ENCODE peak calls at places on chromosomes 6 and 20, in ten cellular contexts. Y, L, F, W, P, V, C, J, O and Z are unnamed samples.

GRCh38 chr6:139037490-139037889 is 8.9 kb downstream of the ABRACL start:
- DNase-seq in Y (peak), L (peak), F (no peak), W (no peak), P (no peak), V (no peak), C (peak), J (peak), O (no peak), Z (peak)

GRCh38 chr6:168132531-168133184 is 53.6 kb upstream of the FRMD1 start:
- DNase-seq in Y (peak), L (peak), F (peak), W (no peak), P (no peak), V (peak), C (no peak), J (peak), O (peak), Z (peak)

GRCh38 chr6:133923938-133924593 is 29.0 kb upstream of the TBPL1 start:
- DNase-seq in Y (peak), L (peak), F (peak), W (peak), P (peak), V (peak), C (peak), J (peak), O (no peak), Z (peak)

GRCh38 chr20:41005361-41005729 is 23.3 kb upstream of the TOP1 start:
- DNase-seq in Y (peak), L (peak), F (peak), W (peak), P (peak), V (peak), C (no peak), J (peak), O (peak), Z (peak)

GRCh38 chr20:46220808-46221207 is 87.5 kb downstream of the CDH22 start:
- DNase-seq in Y (no peak), L (no peak), F (no peak), W (no peak), P (no peak), V (no peak), C (no peak), J (no peak), O (no peak), Z (no peak)

GRCh38 chr6:17606606-17607005 is 6.5 kb downstream of the FAM8A1 start:
- DNase-seq in Y (no peak), L (no peak), F (peak), W (no peak), P (no peak), V (no peak), C (no peak), J (no peak), O (no peak), Z (no peak)

GRCh38 chr20:35791823-35792222 is 20.0 kb downstream of the PHF20 start:
- DNase-seq in Y (peak), L (peak), F (peak), W (peak), P (peak), V (no peak), C (peak), J (peak), O (no peak), Z (peak)

GRCh38 chr6:65545920-65546319 is 161.1 kb downstream of the EYS start:
- DNase-seq in Y (peak), L (no peak), F (no peak), W (no peak), P (no peak), V (no peak), C (no peak), J (no peak), O (no peak), Z (no peak)

GRCh38 chr6:137903933-137904821 is 37.1 kb downstream of the TNFAIP3 start:
- DNase-seq in Y (peak), L (no peak), F (no peak), W (peak), P (peak), V (no peak), C (no peak), J (peak), O (no peak), Z (peak)

GRCh38 chr6:170131351-170131750 is 159.5 kb downstream of the DLL1 start:
- DNase-seq in Y (no peak), L (no peak), F (no peak), W (no peak), P (no peak), V (peak), C (no peak), J (no peak), O (peak), Z (no peak)

GRCh38 chr20:528923-529594 is 14.5 kb downstream of the CSNK2A1 start:
- DNase-seq in Y (peak), L (peak), F (no peak), W (peak), P (peak), V (no peak), C (peak), J (peak), O (no peak), Z (peak)

GRCh38 chr6:48110436-48111142 is 408 bp downstream of the PTCHD4 start:
- DNase-seq in Y (no peak), L (no peak), F (no peak), W (no peak), P (no peak), V (no peak), C (no peak), J (peak), O (no peak), Z (no peak)

GRCh38 chr6:24460966-24461365 is 28.4 kb downstream of the GPLD1 start:
- DNase-seq in Y (no peak), L (no peak), F (no peak), W (no peak), P (no peak), V (no peak), C (no peak), J (no peak), O (no peak), Z (no peak)

GRCh38 chr6:139124887-139125672 is 9.8 kb upstream of the HECA start:
- DNase-seq in Y (peak), L (peak), F (peak), W (peak), P (peak), V (peak), C (no peak), J (peak), O (no peak), Z (no peak)

GRCh38 chr20:43560974-43561373 is 2.1 kb downstream of the SGK2 start:
- DNase-seq in Y (no peak), L (no peak), F (no peak), W (no peak), P (no peak), V (no peak), C (no peak), J (no peak), O (no peak), Z (no peak)

GRCh38 chr20:9119776-9120175 is 50.9 kb downstream of the PLCB4 start:
- DNase-seq in Y (no peak), L (no peak), F (peak), W (peak), P (peak), V (peak), C (no peak), J (no peak), O (no peak), Z (no peak)

GRCh38 chr6:157606516-157606915 is 216.5 kb upstream of the SNX9 start:
- DNase-seq in Y (no peak), L (no peak), F (no peak), W (no peak), P (no peak), V (no peak), C (no peak), J (no peak), O (no peak), Z (no peak)

GRCh38 chr6:110646951-110647910 is 168.0 kb downstream of the CDK19 start:
- DNase-seq in Y (no peak), L (no peak), F (no peak), W (no peak), P (no peak), V (no peak), C (no peak), J (no peak), O (no peak), Z (no peak)
- TF ChIP-seq CTCF in Y (peak), L (peak), F (peak), W (peak), P (peak), V (no peak), C (peak), J (peak), O (peak), Z (peak)

GRCh38 chr20:52081791-52082190 is 109.8 kb downstream of the ZFP64 start:
- DNase-seq in Y (no peak), L (no peak), F (no peak), W (no peak), P (no peak), V (no peak), C (no peak), J (no peak), O (no peak), Z (no peak)
- H3K4me3 ChIP-seq in Y (no peak), L (no peak), F (no peak), W (no peak), P (no peak), V (no peak), C (no peak), J (no peak), O (no peak), Z (no peak)

DNA sequence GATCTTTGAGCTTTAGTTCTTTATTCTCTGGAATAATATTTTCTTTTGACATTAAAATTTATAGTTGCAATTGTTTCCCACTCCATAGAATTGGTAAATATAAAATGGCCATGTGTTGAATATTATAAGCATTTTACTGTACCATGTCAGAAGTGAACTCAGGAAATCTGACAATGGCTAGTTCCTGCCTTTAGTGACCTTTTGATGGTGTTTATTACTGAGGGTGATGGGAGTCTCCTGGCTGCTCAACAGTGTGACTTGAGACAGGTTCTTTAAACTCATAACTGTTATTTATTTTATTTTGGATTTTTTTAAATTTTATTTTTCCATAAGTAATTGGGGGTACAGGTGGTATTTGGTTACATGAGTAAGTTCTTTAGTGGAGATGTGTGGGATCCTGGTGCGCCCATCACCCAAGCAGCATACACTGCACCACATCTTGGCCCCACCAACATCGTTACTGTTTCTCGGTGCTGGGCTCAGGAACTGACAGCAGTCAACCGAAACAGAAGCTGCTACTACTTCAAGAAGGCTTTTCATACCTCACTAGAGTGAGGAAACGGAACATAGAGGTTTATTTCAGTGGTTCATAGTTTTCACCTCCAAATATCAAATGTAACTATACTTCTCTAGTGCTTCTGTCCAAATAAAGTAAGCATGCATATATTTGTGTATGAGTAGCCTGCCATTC is 90.4 kb downstream of the PLEKHG1 start:
- DNase-seq in Y (no peak), L (no peak), F (no peak), W (no peak), P (no peak), V (no peak), C (no peak), J (no peak), O (no peak), Z (no peak)
- TF ChIP-seq CTCF in Y (no peak), L (no peak), F (no peak), W (no peak), P (no peak), V (no peak), C (no peak), J (no peak), O (no peak), Z (no peak)

DNA sequence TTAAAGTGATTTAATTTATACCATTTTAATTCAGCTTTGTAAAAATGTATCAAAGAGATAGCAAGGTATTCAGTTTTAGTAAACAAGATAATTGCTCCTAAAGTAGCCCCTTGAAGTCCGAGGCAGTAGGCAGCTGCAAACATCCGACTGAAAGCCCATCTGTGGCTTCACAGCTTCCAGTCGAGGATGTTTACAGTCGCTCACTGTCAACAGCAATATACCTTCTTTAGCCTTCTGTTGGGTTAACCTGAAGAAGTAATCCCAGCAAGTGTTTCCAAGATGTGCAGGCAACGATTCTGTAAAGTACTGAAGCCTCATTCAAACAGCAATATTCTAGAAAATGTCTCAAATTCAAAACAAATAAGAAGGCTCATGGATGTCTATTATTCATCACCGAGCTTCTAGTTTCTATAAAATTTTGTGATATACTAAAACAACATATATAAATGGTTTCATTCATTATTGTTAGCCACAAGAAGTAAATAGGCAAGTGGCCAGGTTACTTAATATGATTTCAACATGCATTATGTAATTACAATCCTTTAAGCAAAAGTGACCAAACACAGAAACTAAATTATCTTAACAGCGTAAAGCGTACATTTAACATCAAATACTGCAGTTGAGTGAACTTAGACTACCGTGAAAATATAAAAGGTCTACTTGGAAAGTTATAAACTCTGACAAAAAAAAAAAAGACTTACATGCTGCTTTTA is 115.0 kb downstream of the OGFRL1 start:
- DNase-seq in Y (no peak), L (peak), F (no peak), W (no peak), P (no peak), V (no peak), C (no peak), J (no peak), O (no peak), Z (no peak)
- H3K4me3 ChIP-seq in Y (no peak), L (peak), F (no peak), W (no peak), P (peak), V (no peak), C (no peak), J (peak), O (peak), Z (no peak)

GRCh38 chr20:47726632-47727031 is 58.6 kb downstream of the SULF2 start:
- DNase-seq in Y (no peak), L (no peak), F (no peak), W (no peak), P (no peak), V (no peak), C (no peak), J (no peak), O (no peak), Z (no peak)
- TF ChIP-seq CTCF in Y (no peak), L (no peak), F (no peak), W (no peak), P (no peak), V (no peak), C (no peak), J (no peak), O (no peak), Z (no peak)